ENCODE peak calls at places on chromosomes 13 and 19, in nine cellular contexts. W, Z, H, I, S, Q, G, V and P are unnamed samples.

GRCh38 chr19:19039901-19040300 is 6.5 kb downstream of the ARMC6 start:
- DNase-seq in W (no peak), Z (no peak), H (no peak), I (no peak), S (no peak), Q (no peak), G (no peak), V (no peak), P (no peak)

GRCh38 chr19:18596752-18597157 is 8.2 kb downstream of the REX1BD start:
- DNase-seq in W (peak), Z (no peak), H (peak), I (no peak), S (peak), Q (peak), G (no peak), V (no peak), P (no peak)

GRCh38 chr19:49871349-49871985 is 4.1 kb upstream of the PNKP start:
- DNase-seq in W (no peak), Z (no peak), H (no peak), I (no peak), S (no peak), Q (peak), G (no peak), V (no peak), P (no peak)

GRCh38 chr19:17081672-17082630 is 6.4 kb downstream of the MYO9B start:
- DNase-seq in W (no peak), Z (no peak), H (peak), I (no peak), S (no peak), Q (peak), G (no peak), V (no peak), P (no peak)

GRCh38 chr19:38544569-38545315 is 73.0 kb downstream of the MAP4K1 start:
- DNase-seq in W (no peak), Z (no peak), H (no peak), I (no peak), S (no peak), Q (no peak), G (no peak), V (no peak), P (no peak)

GRCh38 chr19:13946414-13946813 is 5.9 kb upstream of the DCAF15 start:
- DNase-seq in W (no peak), Z (no peak), H (no peak), I (no peak), S (no peak), Q (no peak), G (no peak), V (no peak), P (no peak)

GRCh38 chr19:51627491-51628138 is 2.6 kb downstream of the SIGLEC5 start:
- DNase-seq in W (no peak), Z (no peak), H (no peak), I (no peak), S (no peak), Q (no peak), G (no peak), V (no peak), P (no peak)

GRCh38 chr13:74288361-74288911 is 154.2 kb upstream of the KLF12 start:
- DNase-seq in W (peak), Z (no peak), H (no peak), I (peak), S (peak), Q (peak), G (peak), V (peak), P (no peak)

GRCh38 chr13:76968041-76968440 is 19.7 kb downstream of the ACOD1 start:
- DNase-seq in W (no peak), Z (no peak), H (no peak), I (no peak), S (no peak), Q (no peak), G (no peak), V (no peak), P (no peak)

GRCh38 chr13:112638157-112638750 is 50.3 kb upstream of the TUBGCP3 start:
- DNase-seq in W (no peak), Z (no peak), H (no peak), I (no peak), S (no peak), Q (no peak), G (no peak), V (no peak), P (no peak)

GRCh38 chr13:39047560-39047959 is 9.3 kb downstream of the NHLRC3 start:
- DNase-seq in W (no peak), Z (no peak), H (no peak), I (no peak), S (no peak), Q (no peak), G (no peak), V (peak), P (peak)

GRCh38 chr13:89965252-89965651 is 1382.2 kb upstream of the MIR17HG start:
- DNase-seq in W (no peak), Z (no peak), H (no peak), I (no peak), S (no peak), Q (no peak), G (no peak), V (no peak), P (no peak)

GRCh38 chr19:55131421-55131820 is 14.0 kb upstream of the PPP1R12C start:
- DNase-seq in W (no peak), Z (no peak), H (no peak), I (no peak), S (no peak), Q (no peak), G (no peak), V (no peak), P (no peak)

GRCh38 chr19:34274827-34275625 is 20.7 kb downstream of the GARRE1 start:
- DNase-seq in W (no peak), Z (no peak), H (no peak), I (no peak), S (no peak), Q (no peak), G (no peak), V (no peak), P (no peak)

GRCh38 chr13:71610876-71611275 is 256.1 kb downstream of the DACH1 start:
- DNase-seq in W (no peak), Z (no peak), H (no peak), I (no peak), S (no peak), Q (no peak), G (no peak), V (no peak), P (no peak)

GRCh38 chr19:34375598-34375997 is 10.6 kb downstream of the GPI start:
- DNase-seq in W (no peak), Z (no peak), H (no peak), I (no peak), S (no peak), Q (no peak), G (no peak), V (no peak), P (no peak)

GRCh38 chr13:29901714-29902631 is 51.6 kb upstream of the UBL3 start:
- DNase-seq in W (no peak), Z (no peak), H (peak), I (no peak), S (peak), Q (no peak), G (no peak), V (peak), P (no peak)

GRCh38 chr19:19280561-19280960 is 7.5 kb upstream of the TM6SF2 start:
- DNase-seq in W (no peak), Z (no peak), H (no peak), I (no peak), S (no peak), Q (no peak), G (no peak), V (no peak), P (no peak)

GRCh38 chr19:46648070-46648960 is 12.3 kb upstream of the GNG8 start:
- DNase-seq in W (no peak), Z (no peak), H (no peak), I (no peak), S (no peak), Q (no peak), G (no peak), V (no peak), P (no peak)

GRCh38 chr19:56087647-56088346 is 33.3 kb downstream of the ZNF787 start:
- DNase-seq in W (no peak), Z (no peak), H (no peak), I (no peak), S (no peak), Q (no peak), G (no peak), V (no peak), P (no peak)

GRCh38 chr19:11091343-11092153 is 2.3 kb downstream of the LDLR start:
- DNase-seq in W (peak), Z (peak), H (no peak), I (peak), S (peak), Q (no peak), G (peak), V (no peak), P (peak)

GRCh38 chr13:48976677-48977625 is 1.2 kb downstream of the FNDC3A start:
- DNase-seq in W (no peak), Z (no peak), H (peak), I (no peak), S (no peak), Q (no peak), G (peak), V (no peak), P (peak)

GRCh38 chr13:53201454-53202225 is 173.0 kb downstream of the OLFM4 start:
- DNase-seq in W (no peak), Z (no peak), H (no peak), I (no peak), S (peak), Q (peak), G (no peak), V (peak), P (peak)

GRCh38 chr19:53989600-53990533 is 1.6 kb upstream of the CACNG6 start:
- DNase-seq in W (no peak), Z (no peak), H (no peak), I (no peak), S (no peak), Q (no peak), G (no peak), V (no peak), P (no peak)

GRCh38 chr13:100392709-100393630 is 195.6 kb downstream of the GGACT start:
- DNase-seq in W (peak), Z (peak), H (peak), I (peak), S (peak), Q (no peak), G (peak), V (peak), P (peak)

GRCh38 chr13:99354371-99354951 is 47.3 kb upstream of the GPR183 start:
- DNase-seq in W (no peak), Z (peak), H (no peak), I (no peak), S (no peak), Q (no peak), G (peak), V (no peak), P (no peak)

GRCh38 chr13:48818495-48818961 is 157.2 kb upstream of the FNDC3A start:
- DNase-seq in W (no peak), Z (no peak), H (no peak), I (no peak), S (no peak), Q (no peak), G (no peak), V (no peak), P (no peak)

GRCh38 chr19:34366670-34367423 is 1.9 kb downstream of the GPI start:
- DNase-seq in W (no peak), Z (no peak), H (no peak), I (no peak), S (no peak), Q (no peak), G (no peak), V (no peak), P (peak)

GRCh38 chr13:112685856-112686255 is 4.0 kb upstream of the ATP11A start:
- DNase-seq in W (no peak), Z (no peak), H (no peak), I (no peak), S (peak), Q (no peak), G (no peak), V (no peak), P (no peak)

GRCh38 chr13:97719759-97720158 is 233.7 kb upstream of the IPO5 start:
- DNase-seq in W (no peak), Z (peak), H (no peak), I (no peak), S (no peak), Q (no peak), G (no peak), V (no peak), P (no peak)

GRCh38 chr13:53784331-53784730 is 755.7 kb downstream of the OLFM4 start:
- DNase-seq in W (no peak), Z (no peak), H (no peak), I (no peak), S (no peak), Q (no peak), G (no peak), V (no peak), P (no peak)

GRCh38 chr19:27774827-27775226 is 1438.1 kb downstream of the UQCRFS1 start:
- DNase-seq in W (no peak), Z (no peak), H (no peak), I (no peak), S (no peak), Q (no peak), G (no peak), V (no peak), P (peak)

GRCh38 chr19:33394723-33395560 is 21.4 kb downstream of the CEBPG start:
- DNase-seq in W (no peak), Z (no peak), H (no peak), I (peak), S (peak), Q (peak), G (no peak), V (no peak), P (no peak)

GRCh38 chr19:33622505-33622808 is 704 bp downstream of the CHST8 start:
- DNase-seq in W (no peak), Z (no peak), H (no peak), I (no peak), S (no peak), Q (no peak), G (no peak), V (no peak), P (no peak)

GRCh38 chr13:61029064-61029463 is 386.6 kb downstream of the PCDH20 start:
- DNase-seq in W (no peak), Z (no peak), H (no peak), I (no peak), S (no peak), Q (no peak), G (no peak), V (no peak), P (no peak)

GRCh38 chr19:37519890-37520289 is 13.2 kb downstream of the ZNF793 start:
- DNase-seq in W (no peak), Z (no peak), H (no peak), I (no peak), S (no peak), Q (no peak), G (no peak), V (no peak), P (no peak)

GRCh38 chr13:110944121-110944967 is 29.5 kb upstream of the ANKRD10 start:
- DNase-seq in W (peak), Z (no peak), H (no peak), I (no peak), S (peak), Q (no peak), G (no peak), V (no peak), P (peak)

DNA sequence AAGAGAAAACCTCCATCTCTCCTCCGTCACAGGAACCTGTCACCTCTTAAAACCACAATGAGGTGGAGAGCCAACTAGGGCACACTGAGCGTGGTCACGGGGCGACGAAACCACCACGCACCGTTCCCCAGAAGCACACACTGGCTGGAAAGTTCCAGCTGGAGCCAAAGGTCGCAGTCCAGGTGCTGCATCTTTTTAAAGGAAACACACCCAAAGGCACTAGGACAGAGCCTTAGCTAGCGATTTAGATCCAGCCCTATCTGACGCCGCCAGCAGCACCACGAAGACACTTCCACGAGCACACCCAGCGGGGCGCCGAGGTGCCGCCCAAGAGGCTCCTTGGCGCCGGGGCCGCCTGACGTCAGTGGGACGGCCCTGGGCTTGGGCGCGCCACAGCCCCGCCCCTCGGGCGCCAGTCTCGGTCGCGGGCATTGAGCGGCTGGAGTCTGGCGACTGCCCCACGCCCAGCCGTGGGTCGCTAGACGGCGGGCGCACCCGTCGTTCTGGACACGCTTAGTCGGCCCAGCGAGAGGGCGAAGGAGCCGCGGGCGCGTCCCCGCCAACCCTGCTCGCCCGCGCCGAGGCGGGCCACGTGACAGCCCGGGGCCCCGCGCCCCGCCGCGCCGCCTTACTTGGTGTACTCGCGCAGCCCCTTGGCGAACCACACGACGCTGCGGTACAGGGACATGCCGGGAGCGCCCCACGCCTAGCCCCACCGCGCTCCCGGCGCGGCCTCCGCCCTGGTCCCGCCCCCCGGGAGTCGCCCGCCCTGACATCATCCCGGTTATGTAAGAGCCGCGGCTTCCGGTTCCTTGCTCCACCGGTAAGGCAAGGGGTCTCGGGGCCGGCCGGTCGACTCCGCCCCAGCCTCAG is at the start of gene DHRS12:
- DNase-seq in W (peak), Z (peak), H (peak), I (peak), S (peak), Q (peak), G (peak), V (peak), P (peak)
- TF ChIP-seq POLR2A in W (peak), Z (peak), H (peak), I (peak), S (peak), Q (peak), G (peak), V (peak), P (peak)

DNA sequence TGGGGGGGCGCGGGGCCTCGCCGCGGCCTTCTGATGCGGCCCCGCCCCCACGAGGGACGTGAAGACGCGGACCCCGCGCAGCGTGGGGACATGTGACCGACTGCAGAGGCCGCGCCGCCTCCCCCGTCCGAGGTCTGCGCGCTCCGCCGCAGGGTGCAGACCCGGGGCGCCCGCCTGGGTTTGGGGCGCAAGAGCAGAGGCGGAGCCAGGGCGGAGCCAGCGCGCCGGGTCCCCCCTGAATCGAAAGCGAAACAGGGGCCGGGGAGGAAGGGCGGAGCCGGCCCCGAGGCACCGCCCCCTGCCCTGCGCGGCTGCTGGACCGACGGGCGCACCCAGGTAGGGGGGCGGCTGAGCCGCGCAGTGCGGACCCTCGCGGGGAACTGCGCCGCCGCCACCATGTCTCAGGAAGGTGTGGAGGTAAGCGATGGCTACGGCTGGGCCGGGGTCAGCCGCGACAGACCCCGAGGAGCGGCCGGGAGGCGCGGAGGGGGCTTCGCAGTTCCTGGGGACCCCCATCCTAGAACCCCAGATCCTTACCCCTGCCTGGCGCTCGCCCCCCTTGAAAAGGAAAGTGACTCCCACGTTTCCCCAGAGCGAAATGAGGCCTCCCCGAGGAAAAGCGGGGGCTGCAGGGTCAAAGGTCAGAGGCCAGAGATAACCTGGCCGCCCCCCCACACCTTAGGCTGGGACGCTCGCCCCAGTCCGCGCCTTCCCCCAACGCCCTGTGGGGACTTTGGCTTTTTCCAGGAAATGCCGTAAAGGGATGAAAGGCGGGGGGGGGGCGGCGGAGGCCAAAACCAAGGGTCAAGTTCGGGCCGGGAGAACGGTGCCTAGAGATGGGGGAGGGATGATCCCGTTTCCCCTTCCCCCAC is at the start of gene SHFL:
- DNase-seq in W (peak), Z (no peak), H (peak), I (peak), S (peak), Q (peak), G (peak), V (peak), P (peak)
- TF ChIP-seq POLR2A in W (no peak), Z (no peak), H (no peak), I (no peak), S (peak), Q (peak), G (peak), V (peak), P (peak)

GRCh38 chr19:5719961-5720790 is at the start of the genes CATSPERD and LONP1:
- DNase-seq in W (peak), Z (peak), H (peak), I (peak), S (peak), Q (peak), G (peak), V (peak), P (peak)
- TF ChIP-seq POLR2A in W (no peak), Z (peak), H (peak), I (peak), S (peak), Q (peak), G (peak), V (peak), P (peak)

DNA sequence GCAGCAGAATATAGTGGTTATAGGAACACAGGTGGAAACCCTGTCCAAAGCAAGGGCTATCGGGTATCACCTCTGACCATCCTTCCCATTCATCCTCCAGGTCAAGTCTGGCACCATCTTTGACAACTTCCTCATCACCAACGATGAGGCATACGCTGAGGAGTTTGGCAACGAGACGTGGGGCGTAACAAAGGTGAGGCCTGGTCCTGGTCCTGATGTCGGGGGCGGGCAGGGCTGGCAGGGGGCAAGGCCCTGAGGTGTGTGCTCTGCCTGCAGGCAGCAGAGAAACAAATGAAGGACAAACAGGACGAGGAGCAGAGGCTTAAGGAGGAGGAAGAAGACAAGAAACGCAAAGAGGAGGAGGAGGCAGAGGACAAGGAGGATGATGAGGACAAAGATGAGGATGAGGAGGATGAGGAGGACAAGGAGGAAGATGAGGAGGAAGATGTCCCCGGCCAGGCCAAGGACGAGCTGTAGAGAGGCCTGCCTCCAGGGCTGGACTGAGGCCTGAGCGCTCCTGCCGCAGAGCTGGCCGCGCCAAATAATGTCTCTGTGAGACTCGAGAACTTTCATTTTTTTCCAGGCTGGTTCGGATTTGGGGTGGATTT is 2.1 kb upstream of the RAD23A start:
- DNase-seq in W (no peak), Z (no peak), H (no peak), I (no peak), S (no peak), Q (no peak), G (no peak), V (no peak), P (no peak)
- TF ChIP-seq POLR2A in W (no peak), Z (no peak), H (no peak), I (no peak), S (no peak), Q (no peak), G (no peak), V (no peak), P (no peak)